ENCODE peak calls at places on chromosome 9, in ten cellular contexts. V is posterior cingulate gyrus; F is DMS 273 treated with DMSO at 0.1 percent for 48 hours; C is Right ventricle myocardium inferior; I is putamen; Q is NT2/D1; W is adipocyte; X is EH; S is DMS53; D is activated CD4-positive, alpha-beta T cell treated with anti-CD3 and anti-CD28 coated beads, Interleukin-2, amount 50 U/mL, for 4 hours. R is an unnamed sample.

GRCh38 chr9:136259517-136259813 is 13.9 kb upstream of the QSOX2 start:
- DNase-seq in S (no peak), V (no peak), I (no peak), Q (no peak), W (no peak), F (no peak), D (no peak), X (no peak), C (peak), R (no peak)

GRCh38 chr9:114156658-114157421 is 1.5 kb downstream of the COL27A1 start:
- DNase-seq in X (peak), D (peak), I (no peak), V (peak), F (no peak), W (peak), Q (no peak), C (peak), S (peak), R (peak)

GRCh38 chr9:93898502-93899426 is 56.4 kb downstream of the BARX1 start:
- DNase-seq in F (no peak), C (peak), S (no peak), I (no peak), W (no peak), X (no peak), D (no peak), V (no peak), Q (no peak), R (peak)

GRCh38 chr9:134811673-134812668 is 68.6 kb upstream of the FCN2 start:
- DNase-seq in S (no peak), D (no peak), X (peak), W (peak), C (no peak), I (no peak), V (no peak), F (peak), Q (peak), R (no peak)

GRCh38 chr9:138073408-138073807 is 195.8 kb downstream of the CACNA1B start:
- DNase-seq in S (no peak), V (no peak), Q (no peak), X (no peak), D (no peak), C (no peak), I (no peak), F (no peak), W (no peak), R (peak)

GRCh38 chr9:7081065-7081600 is 323.4 kb downstream of the KDM4C start:
- DNase-seq in W (no peak), S (no peak), I (no peak), V (no peak), Q (no peak), D (no peak), X (no peak), C (no peak), F (no peak), R (no peak)

GRCh38 chr9:100099722-100100042 is 639 bp downstream of the INVS start:
- DNase-seq in C (no peak), S (peak), I (no peak), Q (peak), W (no peak), F (peak), D (no peak), V (peak), X (peak), R (peak)

GRCh38 chr9:83538172-83538889 is at the start of gene FRMD3:
- DNase-seq in W (peak), C (peak), D (no peak), F (peak), I (peak), V (peak), X (peak), S (peak), Q (peak), R (peak)

GRCh38 chr9:111036068-111036789 is 2.0 kb downstream of the LPAR1 start:
- DNase-seq in F (no peak), I (peak), S (peak), W (peak), V (peak), C (peak), D (no peak), Q (no peak), X (peak), R (peak)

GRCh38 chr9:12785251-12785880 is 10.5 kb downstream of the LURAP1L start:
- DNase-seq in S (peak), X (peak), I (no peak), C (no peak), Q (no peak), W (no peak), V (no peak), D (no peak), F (peak), R (peak)

GRCh38 chr9:91364702-91365101 is 3.0 kb upstream of the AUH start:
- DNase-seq in Q (no peak), V (no peak), F (no peak), D (no peak), I (no peak), W (no peak), X (no peak), C (no peak), S (no peak), R (no peak)

GRCh38 chr9:109192732-109193361 is 25.8 kb upstream of the FRRS1L start:
- DNase-seq in D (no peak), Q (peak), W (no peak), I (no peak), C (no peak), X (no peak), V (no peak), F (peak), S (peak), R (no peak)